ENCODE peak calls at places on chromosome 15, in four cellular contexts. U, Q, G and R are unnamed samples.
A peak's percentile ranks its signal among the peaks of the same experiment; 100 is the strongest.

GRCh38 chr15:100925480-100925879 is 6.3 kb downstream of the LRRK1 start:
- DNase-seq in U (no peak), Q (no peak), G (no peak), R (no peak)

GRCh38 chr15:63764124-63764827 is 69.5 kb downstream of the HERC1 start:
- DNase-seq in U (no peak), Q (no peak), G (no peak), R (no peak)

GRCh38 chr15:89072277-89072869 is 15.9 kb upstream of the ABHD2 start:
- DNase-seq in U (no peak), Q (no peak), G (no peak), R (no peak)

GRCh38 chr15:94206463-94207167 is 24.7 kb upstream of the MCTP2 start:
- DNase-seq in U (no peak), Q (no peak), G (no peak), R (no peak)

GRCh38 chr15:28021281-28022039 is 77.7 kb downstream of the OCA2 start:
- DNase-seq in U (peak; percentile 58), Q (peak; percentile 75), G (peak; percentile 5), R (no peak)

GRCh38 chr15:31268108-31268501 is 58.5 kb upstream of the KLF13 start:
- DNase-seq in U (no peak), Q (peak; percentile 51), G (no peak), R (no peak)

GRCh38 chr15:43911235-43911661 is 84.4 kb downstream of the WDR76 start:
- DNase-seq in U (peak; percentile 62), Q (no peak), G (no peak), R (no peak)

GRCh38 chr15:80485370-80486164 is 81.4 kb downstream of the ARNT2 start:
- DNase-seq in U (no peak), Q (no peak), G (no peak), R (no peak)

GRCh38 chr15:43954181-43954621 is 127.4 kb downstream of the WDR76 start:
- DNase-seq in U (no peak), Q (no peak), G (no peak), R (no peak)

GRCh38 chr15:47293763-47294162 is 423.5 kb upstream of the SEMA6D start:
- DNase-seq in U (peak; percentile 78), Q (no peak), G (no peak), R (no peak)

GRCh38 chr15:25691544-25692430 is 171.3 kb downstream of the ATP10A start:
- DNase-seq in U (no peak), Q (peak; percentile 27), G (no peak), R (no peak)

GRCh38 chr15:91593653-91594052 is 259.9 kb upstream of the SLCO3A1 start:
- DNase-seq in U (no peak), Q (no peak), G (no peak), R (no peak)

GRCh38 chr15:94546838-94547237 is 315.5 kb downstream of the MCTP2 start:
- DNase-seq in U (no peak), Q (no peak), G (no peak), R (no peak)